ENCODE peak calls at places on chromosome X, in six cellular contexts. V, F, U, W, A and M are unnamed samples.

GRCh38 chrX:73828080-73828720 is 265.2 kb downstream of the CHIC1 start:
- DNase-seq in U (no peak), A (no peak), W (no peak), F (no peak), V (no peak), M (no peak)

GRCh38 chrX:42797646-42798045 is 19.7 kb upstream of the PPP1R2C start:
- DNase-seq in W (no peak), V (no peak), U (peak), A (no peak), F (no peak), M (no peak)

GRCh38 chrX:54357414-54358377 is at the start of gene WNK3:
- DNase-seq in V (no peak), W (no peak), F (peak), U (peak), A (peak), M (peak)

GRCh38 chrX:119325456-119325855 is 73.7 kb upstream of the SLC25A43 start:
- DNase-seq in V (no peak), U (peak), A (peak), F (no peak), W (no peak), M (no peak)

GRCh38 chrX:74925210-74926088 is at the start of gene NEXMIF:
- DNase-seq in U (peak), W (peak), F (peak), A (no peak), V (peak), M (no peak)

GRCh38 chrX:39961441-39961840 is 136.3 kb downstream of the BCOR start:
- DNase-seq in U (no peak), F (no peak), A (peak), V (no peak), W (no peak), M (no peak)

GRCh38 chrX:123215397-123216089 is 31.5 kb downstream of the GRIA3 start:
- DNase-seq in V (no peak), F (no peak), W (no peak), U (peak), A (no peak), M (no peak)

GRCh38 chrX:30533261-30533660 is 44.3 kb downstream of the TASL start:
- DNase-seq in V (no peak), U (peak), W (no peak), F (peak), A (peak), M (no peak)

GRCh38 chrX:46209768-46210167 is 335.5 kb downstream of the ZNF674 start:
- DNase-seq in U (no peak), A (peak), W (no peak), V (no peak), F (no peak), M (no peak)

GRCh38 chrX:54695816-54696487 is 102.1 kb downstream of the ITIH6 start:
- DNase-seq in A (no peak), V (peak), W (no peak), U (peak), F (no peak), M (no peak)

GRCh38 chrX:76183289-76184057 is 10.6 kb downstream of the PBDC1 start:
- DNase-seq in F (peak), V (no peak), W (no peak), U (peak), A (peak), M (no peak)

GRCh38 chrX:1452497-1453389 is at the start of gene ASMTL:
- DNase-seq in V (peak), W (peak), A (peak), U (peak), F (peak), M (peak)

GRCh38 chrX:10615931-10616780 is 4.2 kb downstream of the MID1 start:
- DNase-seq in F (peak), A (no peak), V (no peak), W (peak), U (peak), M (no peak)

GRCh38 chrX:100363926-100364325 is 46.1 kb downstream of the PCDH19 start:
- DNase-seq in V (no peak), F (no peak), W (no peak), A (no peak), U (no peak), M (no peak)

GRCh38 chrX:40109288-40110008 is 11.7 kb upstream of the BCOR start:
- DNase-seq in U (peak), V (peak), A (peak), F (peak), W (peak), M (no peak)

GRCh38 chrX:19958530-19959486 is 32.1 kb downstream of the BCLAF3 start:
- DNase-seq in U (no peak), A (no peak), V (no peak), W (no peak), F (no peak), M (no peak)

GRCh38 chrX:111006119-111006518 is 89.9 kb upstream of the PAK3 start:
- DNase-seq in F (no peak), V (no peak), W (no peak), U (no peak), A (no peak), M (no peak)

GRCh38 chrX:72634321-72634720 is 61.7 kb upstream of the HDAC8 start:
- DNase-seq in F (peak), W (no peak), U (no peak), V (no peak), A (no peak), M (peak)

GRCh38 chrX:107574054-107574683 is 54.1 kb upstream of the PRPS1 start:
- DNase-seq in W (no peak), F (peak), V (no peak), U (peak), A (peak), M (no peak)

GRCh38 chrX:112874140-112874539 is 33.5 kb upstream of the AMOT start:
- DNase-seq in V (no peak), A (no peak), U (peak), F (peak), W (no peak), M (no peak)

GRCh38 chrX:105307762-105308161 is 87.3 kb upstream of the TEX13A start:
- DNase-seq in U (no peak), F (peak), V (no peak), A (peak), W (no peak), M (no peak)

GRCh38 chrX:152904151-152905080 is 6.5 kb downstream of the ZNF185 start:
- DNase-seq in U (peak), A (peak), F (peak), W (peak), V (no peak), M (no peak)

GRCh38 chrX:103404225-103405008 is 28.1 kb downstream of the BEX3 start:
- DNase-seq in U (peak), V (peak), A (peak), F (peak), W (no peak), M (no peak)

GRCh38 chrX:2883770-2884169 is 45.4 kb downstream of the ARSD start:
- DNase-seq in W (no peak), V (no peak), F (no peak), A (no peak), U (no peak), M (no peak)

GRCh38 chrX:1589356-1590130 is 1.9 kb upstream of the AKAP17A start:
- DNase-seq in U (no peak), V (no peak), F (no peak), A (no peak), W (no peak), M (no peak)

GRCh38 chrX:150715180-150715579 is 22.0 kb downstream of the MTMR1 start:
- DNase-seq in V (no peak), A (peak), F (no peak), W (no peak), U (peak), M (no peak)

GRCh38 chrX:105552395-105552794 is 269.9 kb upstream of the NRK start:
- DNase-seq in F (peak), A (peak), U (no peak), W (no peak), V (no peak), M (no peak)

GRCh38 chrX:149539283-149540132 is 1.3 kb upstream of the EOLA1 start:
- DNase-seq in F (peak), V (peak), A (peak), U (peak), W (peak), M (peak)

GRCh38 chrX:9610774-9611392 is 146.0 kb downstream of the TBL1X start:
- DNase-seq in W (no peak), V (no peak), A (no peak), U (peak), F (peak), M (no peak)

GRCh38 chrX:149643496-149643895 is 11.9 kb upstream of the TMEM185A start:
- DNase-seq in W (no peak), A (no peak), V (no peak), F (no peak), U (no peak), M (no peak)

GRCh38 chrX:21723814-21724213 is 34.1 kb downstream of the SMPX start:
- DNase-seq in F (no peak), V (no peak), W (no peak), U (no peak), A (no peak), M (no peak)

GRCh38 chrX:15988661-15989603 is 134.3 kb upstream of the AP1S2 start:
- DNase-seq in F (peak), V (no peak), A (peak), W (no peak), U (peak), M (peak)

GRCh38 chrX:581717-582116 is 48.9 kb upstream of the SHOX start:
- DNase-seq in A (no peak), W (no peak), U (no peak), F (no peak), V (no peak), M (no peak)

GRCh38 chrX:149630681-149631292 is 805 bp downstream of the TMEM185A start:
- DNase-seq in U (peak), A (peak), V (no peak), W (peak), F (peak), M (no peak)

GRCh38 chrX:149803458-149804062 is 21.8 kb downstream of the MAGEA9 start:
- DNase-seq in U (no peak), A (no peak), V (no peak), W (no peak), F (no peak), M (no peak)

GRCh38 chrX:20019672-20020365 is 29.0 kb upstream of the BCLAF3 start:
- DNase-seq in U (no peak), A (no peak), F (no peak), V (no peak), W (no peak), M (no peak)

GRCh38 chrX:15834827-15835595 is 19.6 kb downstream of the AP1S2 start:
- DNase-seq in A (no peak), F (no peak), V (no peak), U (no peak), W (no peak), M (no peak)

GRCh38 chrX:40148439-40149285 is 50.9 kb upstream of the BCOR start:
- DNase-seq in W (peak), V (no peak), F (no peak), A (no peak), U (no peak), M (no peak)

GRCh38 chrX:77749695-77750094 is 36.3 kb downstream of the ATRX start:
- DNase-seq in W (no peak), A (no peak), F (no peak), U (peak), V (no peak), M (no peak)

GRCh38 chrX:135345328-135345645 is 36.0 kb downstream of the ETDC start:
- DNase-seq in W (no peak), V (no peak), A (peak), F (peak), U (peak), M (peak)
- H3K9ac ChIP-seq in W (peak), V (peak), A (peak), F (no peak), U (peak), M (peak)

GRCh38 chrX:131083510-131084142 is 25.5 kb downstream of the ARHGAP36 start:
- DNase-seq in F (no peak), V (no peak), W (no peak), U (no peak), A (no peak), M (no peak)
- TF ChIP-seq EZH2 in F (no peak), V (no peak), W (no peak), U (no peak), A (no peak), M (no peak)

DNA sequence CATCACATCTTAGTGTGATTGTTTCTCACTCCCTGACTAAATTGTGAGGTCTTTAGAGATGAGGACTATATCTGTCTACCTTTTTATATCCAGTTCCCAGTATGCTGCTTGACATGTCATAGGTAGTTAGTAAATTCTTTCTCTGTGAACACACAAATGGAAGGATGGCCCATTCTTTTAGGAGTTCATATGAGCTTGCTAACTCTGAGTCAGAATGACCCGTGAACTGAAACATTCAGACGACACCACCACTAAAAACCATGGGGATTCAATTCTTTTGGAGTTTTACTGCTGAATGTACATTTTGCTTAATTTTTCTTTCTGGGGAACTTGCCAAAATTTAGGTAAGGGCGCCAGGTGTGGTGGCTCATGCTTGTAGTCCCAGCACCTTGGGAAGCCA is 13.9 kb downstream of the OFD1 start:
- DNase-seq in A (no peak), W (no peak), F (no peak), V (no peak), U (peak), M (no peak)
- H3K9ac ChIP-seq in A (no peak), W (no peak), F (no peak), V (no peak), U (peak), M (no peak)

DNA sequence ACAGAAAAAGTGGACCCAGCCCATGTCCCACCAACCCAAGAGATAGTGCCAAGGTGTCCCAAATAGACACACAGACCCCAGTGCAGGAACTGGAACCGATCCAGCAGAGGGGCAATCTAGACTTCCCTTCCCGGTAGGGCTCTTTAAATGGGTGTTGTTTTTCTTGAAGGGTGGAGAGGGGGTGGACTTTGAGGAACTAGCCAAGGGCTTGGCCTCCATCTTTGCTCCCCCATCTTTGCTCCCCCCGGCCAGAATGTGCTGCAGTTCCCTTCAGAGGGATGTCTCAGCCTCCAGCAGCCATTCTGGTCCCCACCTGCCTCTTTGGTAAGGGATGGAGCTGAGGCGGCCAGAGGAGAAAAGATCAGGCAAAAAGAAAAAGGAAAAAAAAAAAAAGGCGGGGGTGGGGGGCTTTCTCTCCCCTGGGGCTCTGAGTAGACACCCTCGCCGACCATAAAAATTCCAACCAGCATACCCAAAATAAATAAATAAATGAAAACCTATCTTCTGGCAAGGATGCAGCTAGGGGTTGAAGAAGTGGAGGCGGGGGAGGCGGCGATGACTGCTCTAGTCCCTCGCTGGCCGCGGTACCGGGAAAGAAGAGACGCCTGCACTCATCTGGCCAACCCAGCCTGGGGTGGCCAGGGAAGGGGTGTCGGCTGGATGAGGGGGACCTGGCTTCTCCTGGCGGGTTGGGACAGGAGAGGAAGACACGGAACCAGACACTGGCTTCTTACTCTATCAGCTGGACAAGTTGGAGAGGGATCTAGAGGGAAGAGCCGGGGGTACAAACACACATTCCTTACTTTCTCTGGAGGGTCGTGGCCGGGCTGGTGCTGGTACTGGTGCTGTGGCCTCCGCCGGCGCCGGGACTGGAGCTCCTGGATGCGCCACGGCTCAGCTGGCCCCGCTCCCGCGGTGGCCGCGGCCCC is 38.5 kb upstream of the IQSEC2 start:
- DNase-seq in F (no peak), V (no peak), U (peak), W (no peak), A (no peak), M (no peak)
- TF ChIP-seq EZH2 in F (no peak), V (no peak), U (no peak), W (no peak), A (no peak), M (no peak)

GRCh38 chrX:65127804-65128203 is 151.6 kb upstream of the ZC4H2 start:
- DNase-seq in U (peak), W (peak), A (no peak), V (peak), F (no peak), M (no peak)
- H3K9ac ChIP-seq in U (no peak), W (peak), A (no peak), V (no peak), F (no peak), M (no peak)

GRCh38 chrX:139691493-139691842 is 16.5 kb downstream of the MCF2 start:
- DNase-seq in V (no peak), F (no peak), U (peak), W (no peak), A (no peak), M (no peak)

GRCh38 chrX:139692506-139692849 is 15.5 kb downstream of the MCF2 start:
- DNase-seq in W (no peak), F (no peak), V (no peak), A (no peak), U (peak), M (no peak)

GRCh38 chrX:139692908-139693307 is 15.1 kb downstream of the MCF2 start:
- DNase-seq in F (no peak), W (no peak), A (no peak), U (peak), V (no peak), M (no peak)

DNA sequence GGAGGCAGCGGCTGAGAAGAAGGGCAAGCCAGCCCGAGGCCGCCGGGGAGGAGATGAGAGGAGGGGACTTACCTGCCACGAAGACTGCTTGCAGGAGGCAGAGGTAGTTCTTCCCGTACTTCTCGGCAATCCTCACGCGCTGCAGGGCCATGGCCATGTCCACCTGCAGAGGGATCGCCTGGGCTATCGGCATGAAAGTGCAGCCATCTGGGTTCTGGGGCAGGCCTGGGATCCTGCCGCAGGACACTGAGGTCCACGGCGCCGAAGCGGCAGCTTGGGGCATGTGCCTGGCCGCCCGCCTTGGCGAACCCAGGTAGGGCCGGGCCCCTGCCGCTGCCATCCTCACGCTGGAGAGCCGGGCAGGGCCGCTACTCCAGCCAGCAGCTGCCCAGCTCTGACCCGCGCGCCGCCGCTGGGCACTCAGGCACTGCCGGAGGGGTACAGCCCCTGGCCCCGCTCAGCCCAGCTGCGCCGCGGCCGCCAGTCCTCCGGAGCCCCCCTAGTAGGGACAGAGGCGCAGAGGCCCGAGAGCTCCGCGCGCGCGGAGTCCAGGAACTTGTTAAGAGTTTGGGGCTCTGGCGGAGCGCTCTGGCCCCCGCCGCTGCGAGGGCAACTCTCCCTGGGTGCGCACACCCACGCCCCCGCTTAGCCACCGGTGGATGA is 16.0 kb downstream of the MCF2 start:
- DNase-seq in W (no peak), V (no peak), F (no peak), A (no peak), U (peak), M (no peak)
- TF ChIP-seq EZH2 in W (no peak), V (no peak), F (no peak), A (no peak), U (no peak), M (no peak)

GRCh38 chrX:47499291-47499690 is 16.3 kb upstream of the ZNF41 start:
- DNase-seq in U (no peak), A (no peak), F (no peak), W (no peak), V (no peak), M (no peak)
- H3K9ac ChIP-seq in U (no peak), A (no peak), F (no peak), W (no peak), V (no peak), M (no peak)

DNA sequence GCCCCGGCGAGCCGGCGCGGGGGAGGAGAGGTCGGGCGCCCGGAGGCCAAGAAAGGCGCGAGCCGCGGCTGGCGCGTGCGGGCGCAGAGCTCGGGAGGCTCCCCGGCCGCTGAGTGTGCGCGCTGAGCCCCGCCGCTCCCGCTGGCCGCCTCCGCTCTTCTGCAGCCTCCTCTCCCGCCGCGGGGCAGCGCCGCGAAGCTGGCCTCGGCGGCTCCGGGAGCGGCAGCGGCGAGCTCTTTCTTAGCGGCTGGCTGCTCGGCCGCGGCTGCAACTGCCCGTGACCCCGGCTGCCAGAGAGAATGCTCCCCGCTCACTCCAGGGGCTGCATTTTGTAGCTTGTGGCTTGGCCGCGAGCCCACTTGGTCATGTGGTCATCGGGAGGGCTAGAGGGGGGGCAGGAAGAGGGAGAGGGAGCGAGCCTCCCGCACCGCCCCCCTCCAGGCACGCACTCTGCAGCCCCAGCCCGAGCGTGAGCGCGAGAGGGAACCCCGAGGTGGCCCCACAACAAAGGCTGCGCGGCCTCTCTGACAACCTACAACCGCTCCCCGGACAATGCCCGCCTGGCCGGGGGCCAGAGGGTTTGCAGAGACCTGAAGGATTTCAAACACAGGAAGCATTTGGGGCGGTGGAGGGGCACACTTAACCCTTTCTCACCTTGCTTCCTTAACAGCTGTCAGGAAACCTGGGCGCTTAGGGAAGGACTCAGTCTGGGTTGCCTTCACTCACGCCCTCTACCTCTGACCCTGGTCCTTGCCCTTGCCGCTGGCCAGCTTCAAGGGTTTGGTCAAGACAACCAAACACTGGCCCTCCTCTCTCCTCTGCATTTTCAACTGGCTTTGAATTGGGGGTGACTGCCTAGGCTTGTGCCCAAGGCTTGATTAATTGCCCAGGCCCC is at the start of gene APLN:
- DNase-seq in U (peak), F (peak), W (peak), V (peak), A (peak), M (no peak)
- TF ChIP-seq EZH2 in U (no peak), F (no peak), W (no peak), V (no peak), A (no peak), M (no peak)